ENCODE peak calls at places on chromosomes 7 and 10, in four cellular contexts. One of them, this sample, is unnamed.
A peak's percentile ranks its signal among the peaks of the same experiment; 100 is the strongest.

GRCh38 chr10:22437620-22438588 is 92.6 kb downstream of the SPAG6 start:
- DNase-seq in HepG2: peak; percentile 62
- DNase-seq in posterior vena cava: peak; percentile 81
- DNase-seq in foreskin keratinocyte: no peak
- DNase-seq in this sample: peak; percentile 55

GRCh38 chr7:130154131-130154500 is 51.1 kb downstream of the TMEM209 start:
- DNase-seq in posterior vena cava: no peak
- DNase-seq in HepG2: no peak
- DNase-seq in foreskin keratinocyte: peak; percentile 22
- DNase-seq in this sample: no peak

GRCh38 chr7:149831730-149832219 is 6.4 kb upstream of the ZNF862 start:
- DNase-seq in HepG2: no peak
- DNase-seq in posterior vena cava: peak; percentile 58
- DNase-seq in foreskin keratinocyte: no peak
- DNase-seq in this sample: no peak

GRCh38 chr7:139016931-139017511 is 18.8 kb downstream of the ZC3HAV1L start:
- DNase-seq in foreskin keratinocyte: peak; percentile 51
- DNase-seq in HepG2: peak; percentile 68
- DNase-seq in posterior vena cava: no peak
- DNase-seq in this sample: peak; percentile 81

GRCh38 chr7:100865971-100866720 is 1.0 kb upstream of the TRIP6 start:
- DNase-seq in foreskin keratinocyte: peak; percentile 77
- DNase-seq in HepG2: no peak
- DNase-seq in posterior vena cava: peak; percentile 95
- DNase-seq in this sample: no peak

GRCh38 chr7:148142660-148143248 is 447.8 kb upstream of the C7orf33 start:
- DNase-seq in HepG2: peak; percentile 26
- DNase-seq in foreskin keratinocyte: peak; percentile 7
- DNase-seq in posterior vena cava: no peak
- DNase-seq in this sample: peak; percentile 33

GRCh38 chr10:91758303-91759146 is 39.7 kb upstream of the TNKS2 start:
- DNase-seq in posterior vena cava: no peak
- DNase-seq in HepG2: peak; percentile 72
- DNase-seq in foreskin keratinocyte: peak; percentile 56
- DNase-seq in this sample: peak; percentile 13

GRCh38 chr10:8508882-8509281 is 454.4 kb downstream of the GATA3 start:
- DNase-seq in foreskin keratinocyte: no peak
- DNase-seq in posterior vena cava: no peak
- DNase-seq in HepG2: no peak
- DNase-seq in this sample: no peak

GRCh38 chr7:52917982-52918578 is 117.4 kb upstream of the POM121L12 start:
- DNase-seq in HepG2: no peak
- DNase-seq in posterior vena cava: no peak
- DNase-seq in foreskin keratinocyte: no peak
- DNase-seq in this sample: peak; percentile 50

GRCh38 chr7:102287082-102287464 is 405 bp downstream of the SH2B2 start:
- DNase-seq in HepG2: no peak
- DNase-seq in posterior vena cava: no peak
- DNase-seq in foreskin keratinocyte: no peak
- DNase-seq in this sample: no peak

GRCh38 chr7:77444123-77444522 is 28.0 kb upstream of the GSAP start:
- DNase-seq in posterior vena cava: no peak
- DNase-seq in HepG2: no peak
- DNase-seq in foreskin keratinocyte: peak; percentile 43
- DNase-seq in this sample: no peak

This sample was measured in HuH-7.